ENCODE peak calls at places on chromosomes 3 and 15, in six cellular contexts. One of them, this sample, is unnamed.

GRCh38 chr15:80474224-80474619 is 70.0 kb downstream of the ARNT2 start:
- DNase-seq in pons: no peak
- DNase-seq in T-helper 17 cell: no peak
- DNase-seq in IMR-90: no peak
- DNase-seq in WTC11: no peak
- DNase-seq in NCI-H1105: no peak
- DNase-seq in this sample: no peak

GRCh38 chr15:85178366-85178765 is 196.7 kb downstream of the PDE8A start:
- DNase-seq in pons: no peak
- DNase-seq in T-helper 17 cell: no peak
- DNase-seq in IMR-90: no peak
- DNase-seq in WTC11: no peak
- DNase-seq in NCI-H1105: no peak
- DNase-seq in this sample: no peak

GRCh38 chr3:126287536-126288181 is 69.5 kb downstream of the KLF15 start:
- DNase-seq in pons: peak
- DNase-seq in T-helper 17 cell: no peak
- DNase-seq in IMR-90: peak
- DNase-seq in WTC11: peak
- DNase-seq in NCI-H1105: peak
- DNase-seq in this sample: peak

GRCh38 chr3:37993811-37994638 is 3.4 kb downstream of the VILL start:
- DNase-seq in pons: no peak
- DNase-seq in T-helper 17 cell: peak
- DNase-seq in IMR-90: peak
- DNase-seq in WTC11: peak
- DNase-seq in NCI-H1105: no peak
- DNase-seq in this sample: peak

GRCh38 chr3:157913751-157914150 is 192.5 kb downstream of the SHOX2 start:
- DNase-seq in pons: no peak
- DNase-seq in T-helper 17 cell: no peak
- DNase-seq in IMR-90: peak
- DNase-seq in WTC11: no peak
- DNase-seq in NCI-H1105: no peak
- DNase-seq in this sample: no peak

GRCh38 chr3:126083913-126084514 is at the start of gene SLC41A3:
- DNase-seq in pons: peak
- DNase-seq in T-helper 17 cell: peak
- DNase-seq in IMR-90: peak
- DNase-seq in WTC11: peak
- DNase-seq in NCI-H1105: peak
- DNase-seq in this sample: peak

GRCh38 chr3:63351159-63352007 is 73.3 kb downstream of the SYNPR start:
- DNase-seq in pons: peak
- DNase-seq in T-helper 17 cell: no peak
- DNase-seq in IMR-90: peak
- DNase-seq in WTC11: no peak
- DNase-seq in NCI-H1105: peak
- DNase-seq in this sample: no peak

GRCh38 chr3:42490243-42490642 is 12.2 kb upstream of the VIPR1 start:
- DNase-seq in pons: no peak
- DNase-seq in T-helper 17 cell: no peak
- DNase-seq in IMR-90: no peak
- DNase-seq in WTC11: no peak
- DNase-seq in NCI-H1105: no peak
- DNase-seq in this sample: peak

GRCh38 chr15:44340410-44340809 is 51.9 kb downstream of the GOLM2 start:
- DNase-seq in pons: no peak
- DNase-seq in T-helper 17 cell: no peak
- DNase-seq in IMR-90: peak
- DNase-seq in WTC11: no peak
- DNase-seq in NCI-H1105: no peak
- DNase-seq in this sample: no peak

GRCh38 chr15:96351801-96352593 is 21.5 kb downstream of the NR2F2 start:
- DNase-seq in pons: no peak
- DNase-seq in T-helper 17 cell: no peak
- DNase-seq in IMR-90: no peak
- DNase-seq in WTC11: peak
- DNase-seq in NCI-H1105: no peak
- DNase-seq in this sample: peak

GRCh38 chr15:90667063-90667754 is 49.9 kb upstream of the BLM start:
- DNase-seq in pons: no peak
- DNase-seq in T-helper 17 cell: no peak
- DNase-seq in IMR-90: no peak
- DNase-seq in WTC11: no peak
- DNase-seq in NCI-H1105: no peak
- DNase-seq in this sample: no peak

This sample was measured in ecto neural progenitor cell.